ENCODE peak calls at places on chromosomes 11 and 22, in eight cellular contexts. V is mesendoderm, X is IMR-90, Z is Peyer's patch, Q is testis, J is mesenchymal stem cell, Y is left ventricle myocardium inferior, A is lung. C is an unnamed sample.

GRCh38 chr11:88533001-88533400 is 195.5 kb upstream of the CTSC start:
- DNase-seq in A (no peak), Q (no peak), V (no peak), Z (no peak), Y (no peak), J (no peak), X (no peak), C (no peak)

GRCh38 chr11:100557830-100558611 is 129.1 kb upstream of the ARHGAP42 start:
- DNase-seq in A (no peak), Z (peak; percentile 74), V (no peak), Y (no peak), J (peak; percentile 42), Q (no peak), X (peak; percentile 63), C (no peak)

GRCh38 chr22:39241632-39242388 is 3.0 kb downstream of the PDGFB start:
- DNase-seq in J (no peak), X (no peak), Q (no peak), Y (no peak), V (no peak), A (no peak), Z (no peak), C (no peak)

GRCh38 chr11:47488111-47488510 is 39.2 kb upstream of the RAPSN start:
- DNase-seq in J (peak; percentile 73), Z (no peak), X (no peak), V (no peak), A (no peak), Y (no peak), Q (no peak), C (no peak)

GRCh38 chr11:72263363-72263762 is 19.4 kb upstream of the PHOX2A start:
- DNase-seq in A (no peak), V (no peak), J (no peak), Y (no peak), X (peak; percentile 82), Q (no peak), Z (no peak), C (no peak)

GRCh38 chr11:96264364-96264763 is 78.6 kb downstream of the MAML2 start:
- DNase-seq in A (no peak), X (no peak), Q (no peak), Y (no peak), V (no peak), Z (no peak), J (peak; percentile 66), C (no peak)

GRCh38 chr11:60775420-60775961 is 9.6 kb upstream of the MS4A10 start:
- DNase-seq in A (peak; percentile 86), Z (peak; percentile 94), V (peak; percentile 96), Y (peak; percentile 73), X (peak; percentile 86), J (peak; percentile 86), Q (peak; percentile 95), C (peak; percentile 88)

GRCh38 chr11:48041877-48042698 is 61.7 kb downstream of the PTPRJ start:
- DNase-seq in Q (no peak), Z (no peak), V (no peak), Y (no peak), J (no peak), X (no peak), A (no peak), C (no peak)

GRCh38 chr22:27752141-27752540 is 49.4 kb downstream of the MN1 start:
- DNase-seq in X (no peak), A (no peak), Y (no peak), V (no peak), Q (no peak), Z (no peak), J (no peak), C (no peak)

DNA sequence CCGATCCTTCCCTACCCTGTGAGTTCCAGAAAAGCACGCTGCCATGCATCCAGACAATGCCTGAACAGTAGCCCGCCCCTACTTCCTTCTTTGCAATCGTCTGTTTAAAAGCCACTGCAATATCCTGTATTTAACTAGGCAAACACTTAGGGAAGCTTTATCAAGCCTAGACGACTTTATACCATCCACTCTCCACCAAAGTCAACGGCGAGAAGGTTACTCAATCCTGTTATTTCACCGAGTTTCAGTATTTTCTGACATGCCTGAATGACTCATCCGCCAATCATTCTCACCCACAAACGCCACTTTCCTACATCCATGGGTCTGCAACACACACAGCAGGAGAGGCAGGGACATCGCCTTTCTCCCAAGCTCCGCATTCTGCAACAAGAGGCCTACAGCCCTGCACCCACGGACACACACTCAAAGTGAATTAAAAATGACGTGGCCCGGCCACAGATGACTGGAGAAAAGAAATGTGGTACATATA is 9.3 kb downstream of the CELSR1 start:
- DNase-seq in Q (no peak), Z (no peak), V (peak; percentile 77), A (peak; percentile 74), X (peak; percentile 64), J (peak; percentile 53), Y (no peak), C (no peak)
- H3K27ac ChIP-seq in Q (no peak overlapping the region), Z (no peak overlapping the region), V (no peak overlapping the region), A (no peak overlapping the region), X (no peak overlapping the region), J (peak overlapping the region; percentile 65), Y (no peak overlapping the region), C (no peak overlapping the region)

GRCh38 chr11:2179516-2179915 is 7.9 kb upstream of the TH start:
- DNase-seq in Y (no peak), Q (no peak), J (no peak), A (no peak), X (no peak), V (no peak), Z (no peak), C (no peak)

GRCh38 chr11:2182075-2182474 is 10.5 kb upstream of the TH start:
- DNase-seq in J (no peak), Z (no peak), X (no peak), Q (no peak), A (no peak), V (no peak), Y (no peak), C (no peak)

GRCh38 chr11:2178906-2179494 is 7.4 kb upstream of the TH start:
- DNase-seq in Z (no peak), V (peak; percentile 37), J (peak; percentile 41), Y (no peak), Q (no peak), A (no peak), X (peak; percentile 37), C (no peak)

GRCh38 chr11:2180347-2180746 is 8.7 kb upstream of the TH start:
- DNase-seq in Q (no peak), J (no peak), Y (no peak), A (no peak), Z (no peak), X (no peak), V (no peak), C (no peak)

DNA sequence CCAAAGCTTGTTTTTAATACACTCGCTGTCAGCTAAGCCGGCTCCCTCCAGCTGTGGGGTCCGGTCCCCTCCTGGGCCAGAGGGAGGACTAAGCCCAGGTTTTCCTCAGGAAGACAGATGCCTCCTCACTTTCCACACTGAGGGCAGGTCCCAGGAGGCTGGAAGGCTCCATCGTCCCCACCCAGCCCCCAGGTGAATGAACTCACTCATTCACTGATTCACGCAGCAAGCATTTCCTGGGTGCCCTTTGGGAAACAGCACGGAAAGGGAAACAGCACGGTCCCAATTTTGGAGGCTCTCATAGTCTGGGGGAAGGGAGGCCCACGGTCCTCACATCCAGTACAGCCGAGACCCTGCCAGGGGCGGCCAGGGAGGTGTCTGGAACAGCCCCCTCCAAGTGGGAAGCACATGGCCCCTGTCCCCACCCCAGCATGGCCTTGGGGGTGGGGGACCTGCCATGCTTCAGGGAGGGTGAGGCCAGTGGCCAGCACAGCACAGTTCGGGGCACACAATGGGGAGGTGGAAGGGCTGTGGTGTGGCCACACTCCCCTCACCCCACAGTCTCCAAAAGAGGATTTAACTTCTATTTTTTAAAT is 9.3 kb upstream of the TH start:
- DNase-seq in A (no peak), Y (no peak), Z (no peak), J (no peak), X (no peak), Q (no peak), V (no peak), C (no peak)
- H3K27ac ChIP-seq in A (no peak overlapping the region), Y (no peak overlapping the region), Z (no peak overlapping the region), J (no peak overlapping the region), X (no peak overlapping the region), Q (no peak overlapping the region), V (no peak overlapping the region), C (no peak overlapping the region)

GRCh38 chr22:32830957-32831356 is 29.5 kb downstream of the TIMP3 start:
- DNase-seq in J (no peak), V (peak; percentile 25), Q (no peak), Z (no peak), Y (no peak), X (no peak), A (no peak), C (no peak)

GRCh38 chr22:32830473-32830872 is 29.0 kb downstream of the TIMP3 start:
- DNase-seq in V (peak; percentile 45), A (no peak), Q (no peak), X (no peak), J (no peak), Z (no peak), Y (peak; percentile 72), C (peak; percentile 79)

GRCh38 chr22:32829451-32829851 is 27.9 kb downstream of the TIMP3 start:
- DNase-seq in Q (no peak), V (no peak), J (no peak), Z (no peak), Y (no peak), X (no peak), A (no peak), C (no peak)

GRCh38 chr22:32828561-32828960 is 27.1 kb downstream of the TIMP3 start:
- DNase-seq in A (no peak), Q (no peak), Y (no peak), X (no peak), J (no peak), Z (no peak), V (no peak), C (no peak)

DNA sequence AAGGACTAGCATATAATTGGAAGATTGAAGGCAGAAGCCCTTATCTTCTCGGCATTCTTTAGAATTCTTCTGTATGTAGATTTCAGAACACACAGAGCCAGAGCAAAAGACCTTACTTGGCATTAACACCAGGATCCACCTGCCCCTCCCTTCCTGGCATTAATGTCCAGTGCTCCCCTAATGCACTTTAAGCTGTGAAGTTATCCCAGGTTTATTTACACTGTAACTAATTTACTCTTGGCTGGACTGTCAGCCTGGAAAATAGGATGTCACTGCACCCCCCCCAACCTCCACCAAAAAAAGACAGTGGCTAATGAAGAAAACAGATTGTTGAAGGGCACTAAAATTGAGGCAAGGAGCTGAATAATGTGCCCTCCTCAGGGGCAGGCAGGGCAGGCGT is 30.1 kb downstream of the TIMP3 start:
- DNase-seq in Z (no peak), J (no peak), V (no peak), A (no peak), Y (no peak), Q (no peak), X (no peak), C (no peak)
- H3K27ac ChIP-seq in Z (no peak overlapping the region), J (no peak overlapping the region), V (no peak overlapping the region), A (peak overlapping the region; percentile 71), Y (peak overlapping the region; percentile 86), Q (no peak overlapping the region), X (no peak overlapping the region), C (peak overlapping the region; percentile 71)

GRCh38 chr11:92225563-92226308 is 1.1 kb downstream of the FAT3 start:
- DNase-seq in V (peak; percentile 91), Q (peak; percentile 19), X (no peak), J (peak; percentile 5), Z (no peak), A (no peak), Y (no peak), C (no peak)
- H3K27ac ChIP-seq in V (peak overlapping the region; percentile 97), Q (peak overlapping the region; percentile 53), X (no peak overlapping the region), J (no peak overlapping the region), Z (no peak overlapping the region), A (no peak overlapping the region), Y (no peak overlapping the region), C (no peak overlapping the region)

DNA sequence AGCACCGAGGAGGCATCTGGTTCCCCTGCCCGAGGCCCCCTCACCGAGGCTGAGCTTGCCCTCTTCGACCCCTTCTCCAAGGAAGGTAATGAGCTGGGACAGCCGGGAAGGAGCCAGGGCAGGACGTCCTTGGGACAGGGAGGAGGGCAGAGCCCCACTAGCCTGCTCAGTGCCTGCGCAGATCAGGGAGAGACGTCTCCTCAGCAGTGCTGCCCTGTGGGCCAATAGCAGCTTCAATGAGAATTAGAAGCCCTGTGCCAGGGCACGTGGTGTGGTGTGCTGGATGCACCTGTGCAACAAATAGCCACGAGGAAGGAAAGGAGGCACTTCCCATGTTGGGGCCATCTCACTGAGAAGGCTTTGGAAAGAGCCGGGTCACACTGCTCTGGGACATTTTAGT is 5.4 kb upstream of the SAC3D1 start:
- DNase-seq in A (no peak), Y (no peak), X (no peak), Z (no peak), J (no peak), V (no peak), Q (no peak), C (no peak)
- H3K27ac ChIP-seq in A (no peak overlapping the region), Y (no peak overlapping the region), X (no peak overlapping the region), Z (no peak overlapping the region), J (no peak overlapping the region), V (no peak overlapping the region), Q (no peak overlapping the region), C (no peak overlapping the region)

C was measured in right atrium auricular region.